ENCODE peak calls at places on chromosomes 2 and 18, in ten cellular contexts. P is thoracic aorta, X is lower lobe of right lung, S is AG04449, Q is transverse colon, Z is heart left ventricle, C is A549, Y is omental fat pad, T is pancreas, F is progenitor cell of endocrine pancreas. A is an unnamed sample.

GRCh38 chr2:30798536-30798991 is 8.7 kb downstream of the CAPN13 start:
- DNase-seq in Z (no peak), Y (no peak), F (no peak), Q (no peak), T (no peak), C (no peak), X (no peak), S (no peak), P (no peak), A (no peak)

GRCh38 chr2:44777542-44777941 is 164.0 kb upstream of the SIX3 start:
- DNase-seq in X (no peak), Z (no peak), Q (peak; percentile 16), T (no peak), F (no peak), Y (no peak), P (no peak), S (no peak), C (no peak), A (no peak)

GRCh38 chr2:49619804-49620203 is 465.5 kb upstream of the FSHR start:
- DNase-seq in C (no peak), Y (no peak), S (no peak), X (no peak), F (no peak), Q (no peak), Z (no peak), T (no peak), P (no peak), A (no peak)

GRCh38 chr2:170822292-170822884 is 5.7 kb downstream of the GAD1 start:
- DNase-seq in S (no peak), T (no peak), C (no peak), X (no peak), P (no peak), Z (no peak), Y (no peak), F (no peak), Q (no peak), A (no peak)

GRCh38 chr2:75560022-75560767 is 544 bp downstream of the EVA1A start:
- DNase-seq in C (peak; percentile 9), F (peak; percentile 43), Y (no peak), Z (no peak), T (peak; percentile 70), S (no peak), P (no peak), X (peak; percentile 57), Q (no peak), A (no peak)

GRCh38 chr18:35045121-35045520 is 3.9 kb downstream of the MAPRE2 start:
- DNase-seq in T (no peak), Q (no peak), Y (no peak), C (no peak), P (no peak), X (no peak), S (no peak), Z (no peak), F (no peak), A (no peak)

GRCh38 chr2:111884592-111884964 is 585 bp upstream of the ANAPC1 start:
- DNase-seq in Q (no peak), C (no peak), T (peak; percentile 24), Y (no peak), F (no peak), P (no peak), X (no peak), Z (no peak), S (no peak), A (no peak)

GRCh38 chr2:239721991-239722759 is 303.0 kb downstream of the NDUFA10 start:
- DNase-seq in C (no peak), F (no peak), Y (no peak), Z (peak; percentile 8), T (peak; percentile 7), S (no peak), P (no peak), Q (no peak), X (peak; percentile 28), A (peak; percentile 64)

GRCh38 chr2:106867231-106867943 is 18.6 kb downstream of the ST6GAL2 start:
- DNase-seq in P (no peak), C (no peak), Y (no peak), X (no peak), F (no peak), T (no peak), Z (no peak), S (no peak), Q (no peak), A (no peak)

GRCh38 chr2:106859498-106859897 is 26.5 kb downstream of the ST6GAL2 start:
- DNase-seq in Y (no peak), Q (no peak), Z (no peak), P (no peak), F (no peak), S (no peak), X (no peak), T (no peak), C (no peak), A (no peak)

GRCh38 chr2:106866636-106867035 is 19.3 kb downstream of the ST6GAL2 start:
- DNase-seq in X (no peak), C (no peak), Y (no peak), Q (no peak), P (no peak), T (no peak), F (no peak), Z (no peak), S (no peak), A (no peak)

GRCh38 chr2:106864051-106864450 is 21.9 kb downstream of the ST6GAL2 start:
- DNase-seq in T (no peak), X (no peak), Z (no peak), S (no peak), P (no peak), Q (no peak), C (no peak), F (no peak), Y (no peak), A (no peak)

GRCh38 chr2:106863387-106863786 is 22.6 kb downstream of the ST6GAL2 start:
- DNase-seq in Z (no peak), C (no peak), Y (no peak), F (no peak), X (no peak), S (no peak), P (no peak), T (no peak), Q (no peak), A (no peak)
- TF ChIP-seq CTCF in Z (no peak), C (peak; percentile 48), Y (no peak), F (peak; percentile 53), X (no peak), S (peak; percentile 14), P (no peak), T (no peak), Q (peak; percentile 21), A (peak; percentile 27)

GRCh38 chr2:39390126-39390692 is 46.9 kb downstream of the MAP4K3 start:
- DNase-seq in P (no peak), Y (no peak), S (no peak), X (no peak), C (no peak), Z (no peak), Q (no peak), T (no peak), F (no peak), A (no peak)
- TF ChIP-seq CTCF in P (no peak), Y (no peak), S (no peak), X (no peak), C (no peak), Z (no peak), Q (no peak), T (no peak), F (no peak), A (no peak)

GRCh38 chr2:102704531-102704930 is 57.3 kb upstream of the TMEM182 start:
- DNase-seq in Q (no peak), P (no peak), Z (no peak), T (no peak), F (no peak), C (no peak), S (no peak), X (no peak), Y (no peak), A (no peak)

GRCh38 chr2:102708847-102709559 is 52.8 kb upstream of the TMEM182 start:
- DNase-seq in C (peak; percentile 76), Z (no peak), Y (no peak), P (no peak), Q (no peak), F (no peak), S (no peak), T (no peak), X (no peak), A (no peak)

GRCh38 chr2:102703748-102704147 is 58.1 kb upstream of the TMEM182 start:
- DNase-seq in F (no peak), T (no peak), Z (no peak), Q (peak; percentile 39), C (peak; percentile 47), Y (no peak), S (no peak), X (no peak), P (no peak), A (no peak)

GRCh38 chr2:102703305-102703704 is 58.5 kb upstream of the TMEM182 start:
- DNase-seq in X (no peak), S (no peak), T (no peak), Q (no peak), P (no peak), Y (no peak), C (no peak), F (no peak), Z (no peak), A (no peak)

DNA sequence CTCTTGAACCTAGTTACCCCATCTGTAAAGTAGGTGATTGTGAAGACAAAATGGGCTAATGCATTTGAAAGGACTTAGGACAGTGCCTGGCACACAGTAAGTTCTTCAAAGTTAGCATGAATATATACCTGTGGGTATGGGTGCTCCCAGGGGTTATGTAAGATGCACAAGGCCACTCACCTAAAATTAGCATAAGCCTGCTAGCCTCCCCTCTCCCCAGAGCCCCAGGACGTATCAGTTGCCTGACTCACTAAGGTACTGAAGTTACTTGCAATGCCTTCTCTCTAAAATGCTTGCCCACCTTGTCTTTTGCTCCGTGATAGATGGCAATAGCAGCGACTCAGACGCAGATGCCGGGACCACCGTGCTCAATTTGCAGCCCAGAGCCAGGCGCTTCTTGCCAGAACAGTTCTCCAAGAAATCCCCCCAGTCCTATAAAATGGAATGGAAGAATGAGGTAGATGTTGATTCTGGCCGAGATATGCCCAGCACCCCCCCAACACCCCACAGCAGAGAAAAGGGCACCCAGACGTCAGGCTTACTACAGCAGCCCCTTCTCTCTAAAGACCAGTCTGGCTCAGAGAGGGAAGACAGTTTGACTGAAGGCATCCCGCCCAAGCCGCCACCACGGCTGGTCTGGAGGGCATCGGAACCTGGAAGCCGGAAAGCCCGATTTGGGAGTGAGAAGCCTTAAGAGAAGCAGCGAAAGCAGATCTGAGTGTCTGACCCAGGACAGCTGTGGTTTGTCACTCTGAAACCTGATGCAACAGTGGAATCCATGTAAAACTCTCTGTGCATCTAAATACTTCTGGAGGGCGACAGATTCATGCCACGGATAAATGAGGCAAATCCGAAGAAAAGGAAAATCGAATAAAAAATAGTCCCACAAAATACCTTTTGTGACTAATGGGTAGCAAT is 53.8 kb upstream of the TMEM182 start:
- DNase-seq in P (no peak), S (no peak), T (no peak), Z (no peak), C (no peak), Q (no peak), Y (no peak), X (no peak), F (no peak), A (no peak)
- TF ChIP-seq CTCF in P (no peak), S (no peak), T (no peak), Z (no peak), C (no peak), Q (no peak), Y (no peak), X (no peak), F (no peak), A (no peak)

DNA sequence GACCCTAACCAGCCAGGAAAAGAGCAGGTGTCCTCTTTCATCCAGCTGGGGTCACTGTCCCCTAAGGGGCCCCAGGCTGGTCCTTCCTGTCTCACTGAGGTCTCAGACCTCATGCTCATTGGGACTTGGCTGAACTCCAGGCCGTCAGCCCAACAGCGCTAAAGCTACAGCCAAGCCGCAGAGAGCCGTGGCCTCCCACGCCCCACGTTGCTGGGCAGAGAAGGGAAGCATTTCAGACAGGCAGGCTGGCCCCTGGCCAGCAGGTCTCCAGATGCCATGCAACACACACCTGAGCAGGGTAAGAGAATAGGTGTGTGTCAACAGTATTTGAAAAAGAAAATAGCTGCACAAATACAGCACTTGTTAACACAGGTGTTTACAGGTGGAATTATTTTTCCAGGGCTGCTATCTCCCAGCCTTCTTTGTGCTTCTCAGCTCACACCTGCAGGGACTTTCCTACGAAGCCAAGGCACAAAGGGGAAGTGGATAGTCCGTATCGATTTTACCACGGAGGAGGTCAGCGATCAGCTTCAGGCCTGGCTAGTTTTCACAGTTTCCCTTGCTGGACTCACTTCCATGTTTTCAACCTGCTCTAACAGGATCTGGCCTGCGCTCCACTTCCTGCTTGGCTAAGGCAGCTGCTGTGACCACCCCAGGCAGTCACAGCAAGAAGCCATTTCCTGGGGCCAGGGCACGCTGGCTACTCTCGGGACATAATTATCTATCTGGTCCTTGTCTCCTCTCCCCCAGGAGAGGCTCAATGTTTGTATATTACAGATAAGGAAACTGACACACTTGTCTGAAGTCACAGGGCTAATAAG is 156.1 kb upstream of the ID2 start:
- DNase-seq in Z (peak; percentile 85), P (no peak), Q (peak; percentile 90), F (peak; percentile 33), S (no peak), Y (no peak), T (peak; percentile 91), C (no peak), X (peak; percentile 96), A (no peak)
- TF ChIP-seq CTCF in Z (peak; percentile 41), P (no peak), Q (no peak), F (peak; percentile 32), S (no peak), Y (no peak), T (no peak), C (no peak), X (peak; percentile 45), A (no peak)